ENCODE peak calls at places on chromosomes 5 and 9, in five cellular contexts. L, P, T, W and F are unnamed samples.

GRCh38 chr5:125659316-125660071 is 763.7 kb upstream of the GRAMD2B start:
- DNase-seq in P (no peak), L (no peak), T (peak; percentile 46), W (no peak), F (no peak)

GRCh38 chr9:15178621-15179020 is 128.4 kb downstream of the TTC39B start:
- DNase-seq in L (no peak), P (no peak), W (no peak), T (no peak), F (no peak)

GRCh38 chr5:142872795-142873194 is 102.6 kb downstream of the ARHGAP26 start:
- DNase-seq in L (peak; percentile 53), P (no peak), T (no peak), W (no peak), F (no peak)

GRCh38 chr5:17096975-17097695 is 120.3 kb upstream of the BASP1 start:
- DNase-seq in P (no peak), L (no peak), T (no peak), W (no peak), F (no peak)

GRCh38 chr5:73729329-73729728 is 103.3 kb downstream of the ARHGEF28 start:
- DNase-seq in P (peak; percentile 93), T (no peak), W (no peak), L (no peak), F (no peak)

GRCh38 chr5:1279443-1280151 is 15.3 kb downstream of the TERT start:
- DNase-seq in P (no peak), W (no peak), L (no peak), T (no peak), F (no peak)

GRCh38 chr5:76473676-76474075 is 70.6 kb downstream of the IQGAP2 start:
- DNase-seq in P (no peak), T (no peak), L (no peak), W (no peak), F (no peak)

GRCh38 chr5:157038568-157039187 is 20.2 kb downstream of the HAVCR1 start:
- DNase-seq in P (no peak), W (no peak), T (no peak), L (no peak), F (no peak)

GRCh38 chr9:91991621-91992435 is 41.8 kb upstream of the ROR2 start:
- DNase-seq in T (no peak), L (no peak), W (no peak), P (no peak), F (no peak)

GRCh38 chr9:81266086-81266485 is 423.3 kb downstream of the TLE1 start:
- DNase-seq in T (no peak), L (no peak), W (no peak), P (no peak), F (no peak)

GRCh38 chr5:140672455-140673186 is 755 bp downstream of the DND1 start:
- DNase-seq in T (peak; percentile 30), P (no peak), W (no peak), L (no peak), F (peak; percentile 37)

GRCh38 chr5:177982072-177982727 is 13.8 kb downstream of the PROP1 start:
- DNase-seq in T (no peak), L (peak; percentile 50), P (peak; percentile 7), W (no peak), F (no peak)

GRCh38 chr5:68958428-68958827 is 135.4 kb upstream of the SLC30A5 start:
- DNase-seq in L (no peak), T (no peak), W (no peak), P (no peak), F (no peak)

GRCh38 chr5:116296335-116297072 is 211.7 kb downstream of the COMMD10 start:
- DNase-seq in P (peak; percentile 20), T (no peak), W (no peak), L (no peak), F (no peak)

DNA sequence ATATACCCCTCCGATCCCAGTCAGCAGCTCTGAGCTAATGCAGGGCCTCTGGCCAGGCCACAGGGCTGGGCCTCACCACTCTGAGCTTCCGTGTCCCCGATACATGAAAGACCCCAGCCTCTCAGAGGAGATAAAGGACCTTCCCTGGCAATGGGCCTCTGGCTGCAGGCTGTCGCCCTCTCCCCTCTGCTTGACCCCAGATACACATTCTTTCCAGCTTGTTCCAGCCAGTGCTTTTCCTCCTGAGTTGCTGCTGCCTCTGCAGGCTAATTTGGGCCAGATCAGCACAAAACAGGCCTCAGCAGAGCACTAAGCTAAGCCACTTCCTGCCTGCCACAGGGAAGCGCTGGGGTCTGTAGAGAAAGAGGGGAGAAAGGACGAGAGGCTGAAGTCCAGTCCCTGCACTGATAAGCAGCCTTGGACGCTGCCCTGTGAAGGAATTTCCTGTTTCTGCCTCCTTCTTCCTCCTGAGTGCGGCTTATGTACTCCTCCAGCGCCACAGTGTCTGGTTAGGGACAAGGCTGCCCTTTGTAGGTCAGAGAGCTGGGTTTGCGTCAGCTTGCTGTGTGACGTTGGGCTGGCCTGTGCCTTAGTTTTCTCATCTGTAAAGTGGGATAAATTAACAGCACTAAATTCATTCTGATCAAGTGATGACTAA is 73.0 kb upstream of the IL17B start:
- DNase-seq in W (no peak), P (peak; percentile 98), T (no peak), L (peak; percentile 84), F (peak; percentile 90)
- H3K4me1 ChIP-seq in W (peaks cover 75% of the 10 kb centered on the region), P (peaks cover 85% of the 10 kb centered on the region), T (peaks cover 26% of the 10 kb centered on the region), L (peaks cover 88% of the 10 kb centered on the region), F (peaks cover 61% of the 10 kb centered on the region)

GRCh38 chr9:113793558-113793957 is 82.6 kb upstream of the ZNF618 start:
- DNase-seq in L (no peak), W (no peak), P (peak; percentile 5), T (no peak), F (no peak)

GRCh38 chr9:113783475-113783874 is 92.6 kb upstream of the ZNF618 start:
- DNase-seq in P (no peak), T (no peak), W (no peak), L (no peak), F (no peak)

GRCh38 chr9:113785334-113785733 is 90.8 kb upstream of the ZNF618 start:
- DNase-seq in P (no peak), W (no peak), T (no peak), L (peak; percentile 53), F (peak; percentile 57)

DNA sequence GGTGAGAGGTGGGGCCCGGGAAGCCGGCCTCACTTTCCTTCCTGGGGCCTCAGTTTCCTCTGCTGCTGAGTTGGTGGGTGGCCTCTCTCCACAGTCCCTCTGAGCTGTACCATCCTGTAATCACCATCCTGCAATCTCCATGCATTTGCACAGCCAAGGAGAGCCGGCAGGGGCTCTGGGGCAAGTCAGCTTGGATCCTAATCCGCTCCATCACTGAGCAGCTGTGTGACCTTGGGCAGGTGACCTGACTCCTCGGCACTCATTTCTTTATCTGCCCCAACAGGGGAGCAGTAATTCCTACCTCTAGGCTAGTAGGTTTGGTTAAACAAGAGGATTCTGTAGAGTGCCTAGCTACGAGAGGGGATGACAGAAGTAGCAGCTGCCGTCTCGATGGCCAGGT is 88.2 kb upstream of the ZNF618 start:
- DNase-seq in P (no peak), T (no peak), L (no peak), W (no peak), F (no peak)
- TF ChIP-seq CTCF in P (no peak), T (no peak), L (no peak), W (no peak), F (no peak)

DNA sequence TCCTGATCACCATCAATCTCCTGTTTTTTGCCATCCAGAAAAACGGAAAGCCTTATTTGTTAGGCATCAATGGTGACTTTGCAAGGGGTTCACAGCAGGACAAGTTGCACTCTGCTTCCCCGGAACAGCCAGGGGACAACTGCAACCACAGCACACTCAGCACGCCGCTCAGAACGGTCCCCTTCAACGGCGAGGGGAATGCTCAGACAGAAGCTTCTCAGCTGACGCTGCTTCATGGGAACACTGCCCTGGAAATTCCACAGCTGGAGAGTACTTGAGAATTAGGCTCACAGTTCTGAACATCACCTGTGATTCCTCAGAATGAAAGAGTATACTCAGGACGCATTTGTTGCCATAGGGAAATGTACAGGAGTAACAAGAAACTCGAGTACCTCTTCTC is 40.1 kb upstream of the PLPP6 start:
- DNase-seq in P (no peak), T (no peak), W (no peak), L (no peak), F (no peak)
- TF ChIP-seq POLR2A in P (no peak), T (no peak), W (no peak), L (no peak), F (no peak)

GRCh38 chr9:93587651-93588347 is 11.4 kb downstream of the PHF2 start:
- DNase-seq in P (no peak), T (no peak), W (no peak), L (no peak), F (peak; percentile 29)
- H3K4me1 ChIP-seq in P (peaks cover 66% of the 10 kb centered on the region), T (no peaks in the 10 kb centered on the region), W (peaks cover 9% of the 10 kb centered on the region), L (peaks cover 79% of the 10 kb centered on the region), F (peaks cover 6% of the 10 kb centered on the region)

DNA sequence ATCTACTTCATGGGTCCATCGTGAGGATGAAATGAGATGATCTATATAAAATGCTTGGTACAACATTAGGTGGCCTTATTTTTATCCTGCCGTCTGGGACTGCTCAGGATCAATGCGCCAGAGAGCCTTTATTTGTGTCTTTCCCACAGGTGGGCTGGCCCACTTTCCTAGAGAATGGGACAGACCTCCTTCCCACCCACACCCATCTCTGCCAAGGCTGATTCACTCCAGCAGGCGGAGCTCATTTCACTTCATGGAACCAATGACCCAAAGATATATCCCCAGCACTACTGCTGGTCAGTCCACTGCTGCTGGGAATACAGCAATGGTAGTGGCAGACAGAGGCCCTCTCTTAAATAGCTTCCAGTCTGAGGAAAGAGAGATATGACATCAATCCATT is 35.7 kb downstream of the TGFBI start:
- DNase-seq in L (no peak), W (no peak), T (no peak), P (no peak), F (no peak)
- TF ChIP-seq CTCF in L (no peak), W (no peak), T (no peak), P (no peak), F (no peak)

GRCh38 chr5:145834554-145834916 is 607 bp downstream of the PRELID2 start:
- DNase-seq in W (no peak), L (no peak), T (no peak), P (no peak), F (no peak)

GRCh38 chr5:145835839-145836222 is 689 bp upstream of the PRELID2 start:
- DNase-seq in P (no peak), L (no peak), T (no peak), W (no peak), F (no peak)

GRCh38 chr5:145833616-145834200 is 1.4 kb downstream of the PRELID2 start:
- DNase-seq in P (no peak), T (no peak), W (no peak), L (no peak), F (no peak)

GRCh38 chr5:145838276-145838675 is 3.1 kb upstream of the PRELID2 start:
- DNase-seq in W (no peak), P (peak; percentile 19), T (no peak), L (peak; percentile 58), F (peak; percentile 63)

GRCh38 chr5:145834917-145835838 is at the start of gene PRELID2:
- DNase-seq in T (peak; percentile 87), W (peak; percentile 10), L (peak; percentile 94), P (peak; percentile 89), F (peak; percentile 95)
- TF ChIP-seq POLR2A in T (peak; percentile 54), W (no peak), L (no peak), P (peak; percentile 89), F (peak; percentile 71)

DNA sequence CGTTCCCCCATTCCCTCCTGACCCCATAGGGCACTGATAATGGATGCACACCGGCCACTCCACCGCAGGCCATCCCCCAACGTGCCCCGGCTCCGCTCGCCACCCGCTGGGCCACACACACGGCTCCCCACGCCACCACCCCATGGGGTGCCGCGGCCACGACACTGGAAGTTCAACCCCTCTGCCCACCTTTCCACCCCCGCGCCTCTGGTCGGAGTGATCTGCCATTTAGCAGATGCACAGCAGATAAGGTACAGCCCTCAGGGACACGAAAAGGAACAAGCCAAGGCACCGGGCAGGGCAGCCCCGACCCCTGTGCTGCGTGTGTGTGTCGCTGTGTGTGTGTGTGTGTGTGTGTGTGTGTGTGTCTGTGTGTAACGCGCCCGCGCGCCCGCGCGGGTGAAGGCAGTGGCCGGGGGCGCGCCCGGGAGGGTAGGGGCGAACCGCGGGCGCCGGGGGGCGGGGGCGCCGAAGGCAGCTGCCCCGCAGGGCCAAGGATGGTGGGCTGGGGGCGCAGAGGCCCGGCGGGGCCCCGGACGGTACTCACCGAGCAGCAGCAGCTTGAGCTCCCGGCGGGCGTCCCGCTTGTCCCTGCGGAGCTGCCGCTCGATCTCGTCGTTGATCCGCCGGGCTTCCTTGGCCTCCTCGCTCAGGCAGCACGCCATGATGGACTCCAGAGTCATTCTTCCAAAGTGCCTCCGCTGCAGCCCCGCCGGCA is 899 bp downstream of the GNAQ start:
- DNase-seq in W (no peak), L (peak; percentile 55), T (peak; percentile 52), P (no peak), F (peak; percentile 59)
- H3K4me1 ChIP-seq in W (peaks cover 36% of the 10 kb centered on the region), L (peaks cover 74% of the 10 kb centered on the region), T (no peaks in the 10 kb centered on the region), P (peaks cover 53% of the 10 kb centered on the region), F (peaks cover 16% of the 10 kb centered on the region)